ENCODE peak calls at places on chromosome 10, in five cellular contexts. One of them, this sample, is unnamed.
A peak's percentile ranks its signal among the peaks of the same experiment; 100 is the strongest.

GRCh38 chr10:69359089-69360025 is 57.4 kb downstream of the TACR2 start:
- DNase-seq in stimulated activated CD8-positive, alpha-beta memory T cell treated with anti-CD3 and anti-CD28 coated beads, Interleukin-15, amount 100 ng/mL, for 24 hours: no peak
- DNase-seq in heart right ventricle: no peak
- DNase-seq in Panc1: no peak
- DNase-seq in NCI-H524 treated with DMSO at 0.1 percent for 48 hours: no peak
- DNase-seq in this sample: no peak

GRCh38 chr10:69048103-69048502 is 39.8 kb upstream of the SRGN start:
- DNase-seq in stimulated activated CD8-positive, alpha-beta memory T cell treated with anti-CD3 and anti-CD28 coated beads, Interleukin-15, amount 100 ng/mL, for 24 hours: no peak
- DNase-seq in NCI-H524 treated with DMSO at 0.1 percent for 48 hours: no peak
- DNase-seq in heart right ventricle: no peak
- DNase-seq in Panc1: no peak
- DNase-seq in this sample: peak; percentile 81

GRCh38 chr10:100930368-100930767 is 17.6 kb downstream of the SLF2 start:
- DNase-seq in Panc1: no peak
- DNase-seq in stimulated activated CD8-positive, alpha-beta memory T cell treated with anti-CD3 and anti-CD28 coated beads, Interleukin-15, amount 100 ng/mL, for 24 hours: no peak
- DNase-seq in heart right ventricle: no peak
- DNase-seq in NCI-H524 treated with DMSO at 0.1 percent for 48 hours: no peak
- DNase-seq in this sample: no peak

GRCh38 chr10:9010931-9011670 is 956.6 kb downstream of the GATA3 start:
- DNase-seq in heart right ventricle: no peak
- DNase-seq in NCI-H524 treated with DMSO at 0.1 percent for 48 hours: no peak
- DNase-seq in Panc1: no peak
- DNase-seq in stimulated activated CD8-positive, alpha-beta memory T cell treated with anti-CD3 and anti-CD28 coated beads, Interleukin-15, amount 100 ng/mL, for 24 hours: no peak
- DNase-seq in this sample: no peak

GRCh38 chr10:89283174-89283987 is 18.5 kb upstream of the IFIT2 start:
- DNase-seq in Panc1: no peak
- DNase-seq in heart right ventricle: no peak
- DNase-seq in stimulated activated CD8-positive, alpha-beta memory T cell treated with anti-CD3 and anti-CD28 coated beads, Interleukin-15, amount 100 ng/mL, for 24 hours: no peak
- DNase-seq in NCI-H524 treated with DMSO at 0.1 percent for 48 hours: no peak
- DNase-seq in this sample: no peak

GRCh38 chr10:116545122-116545521 is 609 bp upstream of the PNLIP start:
- DNase-seq in stimulated activated CD8-positive, alpha-beta memory T cell treated with anti-CD3 and anti-CD28 coated beads, Interleukin-15, amount 100 ng/mL, for 24 hours: no peak
- DNase-seq in heart right ventricle: no peak
- DNase-seq in Panc1: no peak
- DNase-seq in NCI-H524 treated with DMSO at 0.1 percent for 48 hours: no peak
- DNase-seq in this sample: no peak

GRCh38 chr10:12656518-12657142 is 307.3 kb downstream of the CAMK1D start:
- DNase-seq in stimulated activated CD8-positive, alpha-beta memory T cell treated with anti-CD3 and anti-CD28 coated beads, Interleukin-15, amount 100 ng/mL, for 24 hours: no peak
- DNase-seq in heart right ventricle: no peak
- DNase-seq in NCI-H524 treated with DMSO at 0.1 percent for 48 hours: peak; percentile 16
- DNase-seq in Panc1: peak; percentile 24
- DNase-seq in this sample: no peak

GRCh38 chr10:344582-345200 is 209.4 kb downstream of the ZMYND11 start:
- DNase-seq in NCI-H524 treated with DMSO at 0.1 percent for 48 hours: no peak
- DNase-seq in Panc1: no peak
- DNase-seq in stimulated activated CD8-positive, alpha-beta memory T cell treated with anti-CD3 and anti-CD28 coated beads, Interleukin-15, amount 100 ng/mL, for 24 hours: no peak
- DNase-seq in heart right ventricle: no peak
- DNase-seq in this sample: no peak

GRCh38 chr10:128751851-128752250 is 625.6 kb upstream of the MKI67 start:
- DNase-seq in stimulated activated CD8-positive, alpha-beta memory T cell treated with anti-CD3 and anti-CD28 coated beads, Interleukin-15, amount 100 ng/mL, for 24 hours: no peak
- DNase-seq in NCI-H524 treated with DMSO at 0.1 percent for 48 hours: no peak
- DNase-seq in Panc1: no peak
- DNase-seq in heart right ventricle: no peak
- DNase-seq in this sample: no peak

GRCh38 chr10:50990568-50991495 is 83.5 kb upstream of the PRKG1 start:
- DNase-seq in stimulated activated CD8-positive, alpha-beta memory T cell treated with anti-CD3 and anti-CD28 coated beads, Interleukin-15, amount 100 ng/mL, for 24 hours: no peak
- DNase-seq in Panc1: no peak
- DNase-seq in NCI-H524 treated with DMSO at 0.1 percent for 48 hours: peak; percentile 22
- DNase-seq in heart right ventricle: peak; percentile 49
- DNase-seq in this sample: peak; percentile 84